ENCODE peak calls at places on chromosomes 11 and 22, in nine cellular contexts. Y, P, J, A, T, I, G, K and U are unnamed samples.

GRCh38 chr11:76838422-76839068 is 22.2 kb upstream of the ACER3 start:
- DNase-seq in A (no peak), P (no peak), G (no peak), Y (no peak), J (peak), T (no peak), K (no peak), I (peak), U (peak)

GRCh38 chr22:41603873-41604332 is 14.3 kb upstream of the PMM1 start:
- DNase-seq in T (no peak), G (peak), P (no peak), Y (no peak), I (no peak), K (no peak), J (no peak), A (peak), U (no peak)

GRCh38 chr11:72760543-72761400 is 8.6 kb upstream of the ARAP1 start:
- DNase-seq in T (no peak), K (no peak), J (peak), I (no peak), A (no peak), G (no peak), Y (no peak), P (peak), U (peak)

GRCh38 chr22:45164217-45165123 is 745 bp downstream of the NUP50 start:
- DNase-seq in K (no peak), T (peak), I (no peak), A (no peak), J (peak), P (no peak), G (peak), Y (peak), U (no peak)

GRCh38 chr11:133659542-133660201 is 127.4 kb upstream of the OPCML start:
- DNase-seq in J (no peak), Y (no peak), G (no peak), A (no peak), I (no peak), K (no peak), P (no peak), T (no peak), U (no peak)

GRCh38 chr22:40094449-40094848 is 83.3 kb upstream of the TNRC6B start:
- DNase-seq in A (no peak), P (no peak), K (no peak), G (no peak), I (no peak), J (no peak), Y (no peak), T (no peak), U (no peak)

GRCh38 chr11:65290448-65291165 is 24.1 kb upstream of the CDC42EP2 start:
- DNase-seq in A (no peak), J (peak), G (no peak), P (peak), K (peak), Y (peak), T (peak), I (peak), U (peak)

GRCh38 chr11:106990322-106990721 is 28.0 kb downstream of the GUCY1A2 start:
- DNase-seq in P (no peak), Y (peak), G (no peak), I (peak), T (no peak), K (no peak), J (no peak), A (no peak), U (no peak)

GRCh38 chr11:75592699-75593098 is 30.6 kb downstream of the SERPINH1 start:
- DNase-seq in I (no peak), T (no peak), Y (peak), J (no peak), P (no peak), K (no peak), A (no peak), G (no peak), U (no peak)

GRCh38 chr11:32231909-32232493 is 141.1 kb downstream of the RCN1 start:
- DNase-seq in J (peak), Y (no peak), P (peak), A (no peak), G (no peak), T (peak), K (no peak), I (no peak), U (peak)

GRCh38 chr11:1139441-1140066 is 18.2 kb upstream of the MUC5AC start:
- DNase-seq in K (no peak), G (no peak), T (peak), A (no peak), P (no peak), I (no peak), J (peak), Y (no peak), U (no peak)

GRCh38 chr11:16194566-16194965 is 161.8 kb downstream of the SOX6 start:
- DNase-seq in K (no peak), P (no peak), J (no peak), T (no peak), I (no peak), A (no peak), G (no peak), Y (peak), U (peak)

GRCh38 chr11:2131371-2132228 is 7.6 kb downstream of the IGF2 start:
- DNase-seq in J (no peak), G (no peak), Y (no peak), I (no peak), T (no peak), A (no peak), P (no peak), K (no peak), U (no peak)

GRCh38 chr22:38262051-38262795 is 10.6 kb downstream of the TMEM184B start:
- DNase-seq in I (no peak), A (peak), T (peak), P (no peak), Y (peak), K (no peak), J (peak), G (peak), U (no peak)

GRCh38 chr22:41501209-41501608 is 32.3 kb downstream of the ACO2 start:
- DNase-seq in P (no peak), J (peak), T (no peak), K (no peak), G (no peak), A (peak), Y (no peak), I (no peak), U (no peak)

GRCh38 chr11:65225284-65226102 is 36.3 kb upstream of the POLA2 start:
- DNase-seq in J (peak), A (peak), P (no peak), Y (peak), G (peak), T (peak), I (peak), K (peak), U (no peak)

GRCh38 chr11:46351148-46351547 is 3.9 kb downstream of the DGKZ start:
- DNase-seq in G (no peak), Y (no peak), T (no peak), K (no peak), A (no peak), P (no peak), J (no peak), I (no peak), U (no peak)

GRCh38 chr11:59545179-59546020 is 34.1 kb downstream of the OR4D9 start:
- DNase-seq in T (no peak), K (no peak), Y (no peak), A (no peak), J (peak), G (no peak), P (peak), I (no peak), U (peak)

GRCh38 chr11:114399903-114400221 is 449 bp downstream of the C11orf71 start:
- DNase-seq in A (no peak), I (no peak), Y (peak), T (no peak), G (no peak), J (peak), K (peak), P (no peak), U (no peak)